ENCODE peak calls at places on chromosomes 4 and X, in five cellular contexts. N, Y, D, E and O are unnamed samples.

GRCh38 chr4:72909461-72909860 is 160.1 kb downstream of the COX18 start:
- DNase-seq in Y (no peak), N (peak), D (no peak), E (no peak), O (no peak)

GRCh38 chr4:81469774-81470455 is 1.8 kb downstream of the RASGEF1B start:
- DNase-seq in E (no peak), D (no peak), Y (no peak), N (no peak), O (no peak)

GRCh38 chr4:20984011-20984836 is 284.0 kb downstream of the PACRGL start:
- DNase-seq in E (peak), D (no peak), Y (no peak), N (no peak), O (no peak)

GRCh38 chr4:140260227-140260626 is 106.2 kb upstream of the MAML3 start:
- DNase-seq in Y (no peak), N (no peak), E (no peak), D (no peak), O (no peak)

GRCh38 chr4:56512166-56512565 is 6.6 kb downstream of the ARL9 start:
- DNase-seq in N (no peak), D (no peak), Y (no peak), E (no peak), O (no peak)

GRCh38 chrX:43861750-43862149 is 20.5 kb downstream of the MAOB start:
- DNase-seq in N (peak), E (no peak), D (no peak), Y (no peak), O (peak)

GRCh38 chr4:140116442-140117104 is 37.4 kb downstream of the MAML3 start:
- DNase-seq in D (no peak), Y (no peak), E (no peak), N (no peak), O (no peak)

GRCh38 chr4:122882830-122883229 is 39.6 kb downstream of the NUDT6 start:
- DNase-seq in E (no peak), Y (no peak), N (no peak), D (no peak), O (no peak)

GRCh38 chr4:128444544-128445302 is 157.1 kb upstream of the PGRMC2 start:
- DNase-seq in N (no peak), Y (no peak), D (no peak), E (no peak), O (no peak)

GRCh38 chr4:47647029-47647428 is 162.0 kb downstream of the ATP10D start:
- DNase-seq in E (no peak), N (no peak), Y (no peak), D (no peak), O (no peak)

GRCh38 chrX:149151805-149152757 is 353.0 kb downstream of the IDS start:
- DNase-seq in E (no peak), D (no peak), Y (no peak), N (no peak), O (no peak)

GRCh38 chr4:41590591-41590990 is 52.6 kb downstream of the LIMCH1 start:
- DNase-seq in E (no peak), D (peak), Y (no peak), N (no peak), O (no peak)

GRCh38 chr4:111802191-111802590 is 343.1 kb upstream of the FAM241A start:
- DNase-seq in D (no peak), N (no peak), E (no peak), Y (no peak), O (no peak)

GRCh38 chrX:22313757-22314156 is 41.0 kb downstream of the CBLL2 start:
- DNase-seq in N (no peak), E (no peak), Y (no peak), D (no peak), O (no peak)

GRCh38 chrX:56366901-56367300 is 134.7 kb downstream of the KLF8 start:
- DNase-seq in E (no peak), Y (no peak), D (no peak), N (peak), O (no peak)